ENCODE peak calls at places on chromosome 1, in eight cellular contexts. E, V, X, D, S, H, Y and Z are unnamed samples.

GRCh38 chr1:209205039-209205438 is 378.5 kb upstream of the CAMK1G start:
- DNase-seq in E (no peak), V (no peak), X (no peak), D (no peak), S (no peak), H (no peak), Y (no peak), Z (no peak)

GRCh38 chr1:5389101-5389885 is 602.9 kb downstream of the NPHP4 start:
- DNase-seq in E (no peak), V (no peak), X (no peak), D (no peak), S (no peak), H (no peak), Y (no peak), Z (no peak)

GRCh38 chr1:31708324-31708723 is 4.5 kb upstream of the COL16A1 start:
- DNase-seq in E (no peak), V (no peak), X (no peak), D (peak; percentile 47), S (no peak), H (no peak), Y (no peak), Z (no peak)

GRCh38 chr1:228293393-228293792 is 85.5 kb downstream of the OBSCN start:
- DNase-seq in E (no peak), V (no peak), X (no peak), D (no peak), S (no peak), H (no peak), Y (no peak), Z (no peak)

GRCh38 chr1:234186037-234186688 is 187.1 kb upstream of the COA6 start:
- DNase-seq in E (no peak), V (peak; percentile 8), X (peak; percentile 78), D (peak; percentile 98), S (no peak), H (no peak), Y (no peak), Z (no peak)

GRCh38 chr1:113928129-113928949 is 785 bp upstream of the HIPK1 start:
- DNase-seq in E (no peak), V (no peak), X (no peak), D (peak; percentile 54), S (no peak), H (no peak), Y (no peak), Z (no peak)

GRCh38 chr1:5509664-5510452 is 482.4 kb downstream of the NPHP4 start:
- DNase-seq in E (peak; percentile 83), V (peak; percentile 67), X (peak; percentile 61), D (peak; percentile 6), S (no peak), H (no peak), Y (peak; percentile 69), Z (peak; percentile 43)

GRCh38 chr1:50859657-50860056 is 100.4 kb downstream of the FAF1 start:
- DNase-seq in E (no peak), V (no peak), X (no peak), D (no peak), S (no peak), H (no peak), Y (no peak), Z (no peak)

GRCh38 chr1:186207401-186208085 is 167.5 kb downstream of the TPR start:
- DNase-seq in E (no peak), V (no peak), X (no peak), D (peak; percentile 51), S (no peak), H (no peak), Y (no peak), Z (no peak)

GRCh38 chr1:107896946-107897345 is 68.0 kb downstream of the VAV3 start:
- DNase-seq in E (no peak), V (no peak), X (no peak), D (no peak), S (no peak), H (no peak), Y (no peak), Z (no peak)

GRCh38 chr1:93056214-93056613 is 22.9 kb upstream of the MTF2 start:
- DNase-seq in E (no peak), V (peak; percentile 21), X (no peak), D (peak; percentile 29), S (no peak), H (no peak), Y (no peak), Z (peak; percentile 52)

GRCh38 chr1:85278853-85279314 is 2.5 kb upstream of the BCL10 start:
- DNase-seq in E (no peak), V (peak; percentile 53), X (no peak), D (peak; percentile 96), S (peak; percentile 65), H (no peak), Y (no peak), Z (peak; percentile 92)

GRCh38 chr1:183844806-183845205 is 39.9 kb downstream of the RGL1 start:
- DNase-seq in E (no peak), V (no peak), X (no peak), D (no peak), S (no peak), H (no peak), Y (no peak), Z (no peak)

GRCh38 chr1:206445861-206446495 is 24.3 kb upstream of the IKBKE start:
- DNase-seq in E (peak; percentile 47), V (no peak), X (no peak), D (no peak), S (no peak), H (no peak), Y (no peak), Z (no peak)

GRCh38 chr1:35691571-35692220 is 27.0 kb downstream of the C1orf216 start:
- DNase-seq in E (no peak), V (no peak), X (no peak), D (no peak), S (no peak), H (no peak), Y (no peak), Z (no peak)

GRCh38 chr1:62436039-62436465 is 797 bp upstream of the USP1 start:
- DNase-seq in E (peak; percentile 96), V (peak; percentile 97), X (peak; percentile 93), D (no peak), S (no peak), H (no peak), Y (peak; percentile 92), Z (no peak)

GRCh38 chr1:206663832-206664652 is 20.7 kb upstream of the MAPKAPK2 start:
- DNase-seq in E (no peak), V (peak; percentile 82), X (peak; percentile 71), D (peak; percentile 42), S (peak; percentile 46), H (peak; percentile 77), Y (peak; percentile 64), Z (peak; percentile 79)